ENCODE peak calls at places on chromosomes 5 and 9, in nine cellular contexts. C is brain microvascular endothelial cell, N is mucosa of descending colon, A is cardiac fibroblast, D is transverse colon, W is esophagus muscularis mucosa, L is HCT116, O is H7, T is mammary epithelial cell. R is an unnamed sample.

GRCh38 chr9:134050726-134051125 is 17.1 kb downstream of the BRD3 start:
- DNase-seq in D (no peak), C (no peak), W (no peak), T (no peak), O (no peak), A (no peak), N (no peak), L (no peak), R (no peak)

GRCh38 chr5:172953776-172954189 is 5.4 kb upstream of the RPL26L1 start:
- DNase-seq in W (no peak), D (no peak), N (no peak), C (peak), T (peak), A (peak), O (peak), L (no peak), R (no peak)

GRCh38 chr9:91837982-91838731 is 111.9 kb downstream of the ROR2 start:
- DNase-seq in C (no peak), L (peak), W (no peak), A (no peak), D (peak), N (peak), T (peak), O (peak), R (peak)

GRCh38 chr5:31470608-31471007 is 61.3 kb downstream of the DROSHA start:
- DNase-seq in L (no peak), D (peak), W (no peak), N (peak), C (peak), T (no peak), O (no peak), A (peak), R (no peak)

GRCh38 chr9:79166005-79166404 is 405.8 kb upstream of the TLE4 start:
- DNase-seq in T (peak), O (no peak), A (peak), N (no peak), D (no peak), W (no peak), L (no peak), C (no peak), R (no peak)

GRCh38 chr9:133346021-133346713 is 1.8 kb downstream of the MED22 start:
- DNase-seq in W (no peak), A (no peak), N (no peak), T (no peak), C (no peak), D (no peak), O (no peak), L (no peak), R (no peak)

GRCh38 chr9:38047301-38048251 is 21.5 kb downstream of the SHB start:
- DNase-seq in D (peak), O (peak), L (peak), T (peak), C (peak), A (peak), N (peak), W (no peak), R (peak)

GRCh38 chr5:60719329-60719728 is 19.4 kb upstream of the DEPDC1B start:
- DNase-seq in A (no peak), O (no peak), C (no peak), L (no peak), N (no peak), D (no peak), T (no peak), W (no peak), R (no peak)

DNA sequence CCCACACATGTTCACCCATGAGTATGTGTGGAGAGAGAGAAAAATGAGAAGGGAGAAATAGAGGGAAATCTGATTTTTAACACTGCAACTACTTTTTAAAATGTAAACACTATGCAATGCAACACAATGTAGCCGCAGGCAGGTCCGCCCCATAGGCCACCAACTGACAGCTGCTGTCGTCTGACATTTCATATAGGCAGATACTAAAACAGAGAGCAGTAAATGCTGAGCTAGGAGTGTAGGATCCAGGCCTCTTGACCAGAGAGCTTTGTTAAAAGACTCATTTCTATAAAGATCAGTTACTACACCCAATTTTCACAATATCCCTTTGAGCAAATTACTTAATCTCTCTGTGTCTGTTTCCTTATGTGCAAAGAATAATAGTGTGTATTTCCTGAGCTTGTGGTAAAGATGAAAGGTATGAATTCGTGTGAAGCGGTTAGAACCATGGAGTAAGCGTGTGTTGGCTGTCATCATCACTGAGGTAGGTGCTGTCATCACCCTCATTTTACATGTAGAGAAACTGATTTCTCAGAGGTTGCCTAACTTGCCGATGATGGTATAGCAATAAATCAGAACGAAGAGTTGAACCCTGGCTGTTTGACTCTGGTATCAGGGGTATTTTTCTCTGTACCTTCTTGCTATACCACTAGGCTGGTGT is 55.2 kb upstream of the PDE8B start:
- DNase-seq in O (no peak), D (no peak), A (no peak), T (no peak), C (no peak), N (no peak), W (no peak), L (no peak), R (no peak)
- H3K4me3 ChIP-seq in O (no peak), D (no peak), A (no peak), T (no peak), C (no peak), N (no peak), W (no peak), L (no peak), R (no peak)

DNA sequence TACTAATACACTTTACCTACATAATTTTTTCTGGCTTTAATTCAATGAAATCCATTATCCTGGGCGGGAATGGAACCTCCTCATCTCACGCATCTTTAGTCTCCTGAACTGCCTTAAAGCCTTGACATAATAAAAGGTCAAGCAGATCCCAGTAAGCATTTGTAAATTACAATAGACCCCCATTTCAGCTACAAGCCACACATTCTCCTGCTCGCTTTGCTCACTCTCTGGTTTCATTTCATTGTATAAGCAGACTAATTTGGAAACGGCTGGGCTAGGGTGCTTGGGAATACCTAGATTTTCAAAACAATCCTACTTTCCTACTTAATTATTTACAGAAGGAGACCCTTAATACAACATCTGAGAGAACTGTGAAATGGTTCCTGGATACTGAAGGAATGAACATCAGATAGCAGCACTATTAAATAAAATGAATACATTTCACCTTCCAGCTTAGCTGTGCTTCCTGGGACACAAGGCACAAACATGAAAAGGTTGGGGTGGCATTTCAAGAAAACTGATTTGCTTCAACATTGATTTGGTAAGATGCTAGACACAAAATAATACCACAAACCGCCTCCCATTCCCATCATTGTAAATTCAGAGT is 1.5 kb downstream of the JAKMIP2 start:
- DNase-seq in C (no peak), T (no peak), O (peak), N (no peak), A (no peak), D (no peak), W (no peak), L (no peak), R (no peak)
- H3K4me3 ChIP-seq in C (peak), T (no peak), O (no peak), N (no peak), A (no peak), D (no peak), W (no peak), L (no peak), R (no peak)

DNA sequence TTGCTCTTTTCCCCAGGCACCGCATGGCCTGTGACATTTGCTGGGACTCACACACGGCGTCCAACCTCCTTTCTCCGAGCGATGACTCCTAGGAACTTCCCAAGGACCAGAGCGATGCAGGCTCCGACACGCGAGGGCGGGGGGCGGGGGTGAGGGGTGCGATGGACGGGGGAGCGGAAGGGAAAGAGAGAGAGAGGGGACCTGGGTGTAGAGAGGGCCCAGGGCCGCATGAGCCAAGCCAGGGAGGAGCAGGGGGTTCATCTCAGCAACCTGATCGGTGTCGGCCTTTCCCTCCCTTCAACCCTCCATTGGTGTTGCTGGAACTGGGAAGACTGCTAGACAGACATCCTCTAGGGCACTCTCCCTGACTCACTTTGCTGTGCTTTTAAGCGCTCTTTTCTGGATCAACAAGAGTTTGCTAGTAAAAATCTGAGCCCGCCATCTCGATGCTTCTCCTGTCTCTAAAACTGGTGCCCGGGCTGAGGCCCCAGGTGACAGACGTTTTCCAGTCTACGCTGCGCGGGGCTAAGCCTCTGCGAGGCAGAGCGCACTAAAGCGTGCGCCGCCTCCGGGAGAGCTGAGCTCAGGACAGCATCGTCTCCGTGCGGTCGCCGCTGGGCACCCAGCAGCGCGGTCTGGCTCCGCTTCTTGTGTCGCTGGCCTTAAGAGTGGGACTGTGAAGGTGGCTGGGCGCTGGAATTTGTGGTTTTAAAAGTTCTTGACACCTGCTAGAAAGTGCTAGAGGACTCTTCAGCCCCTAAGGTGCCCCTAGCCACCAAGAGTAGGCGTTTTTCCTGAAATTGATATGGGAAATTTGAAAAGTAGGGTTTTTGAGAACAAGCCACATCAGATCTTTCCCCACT is 1.0 kb upstream of the TSLP start:
- DNase-seq in D (no peak), T (no peak), C (no peak), W (no peak), N (no peak), O (peak), A (peak), L (no peak), R (no peak)
- H3K4me3 ChIP-seq in D (no peak), T (no peak), C (peak), W (peak), N (no peak), O (peak), A (peak), L (no peak), R (no peak)

DNA sequence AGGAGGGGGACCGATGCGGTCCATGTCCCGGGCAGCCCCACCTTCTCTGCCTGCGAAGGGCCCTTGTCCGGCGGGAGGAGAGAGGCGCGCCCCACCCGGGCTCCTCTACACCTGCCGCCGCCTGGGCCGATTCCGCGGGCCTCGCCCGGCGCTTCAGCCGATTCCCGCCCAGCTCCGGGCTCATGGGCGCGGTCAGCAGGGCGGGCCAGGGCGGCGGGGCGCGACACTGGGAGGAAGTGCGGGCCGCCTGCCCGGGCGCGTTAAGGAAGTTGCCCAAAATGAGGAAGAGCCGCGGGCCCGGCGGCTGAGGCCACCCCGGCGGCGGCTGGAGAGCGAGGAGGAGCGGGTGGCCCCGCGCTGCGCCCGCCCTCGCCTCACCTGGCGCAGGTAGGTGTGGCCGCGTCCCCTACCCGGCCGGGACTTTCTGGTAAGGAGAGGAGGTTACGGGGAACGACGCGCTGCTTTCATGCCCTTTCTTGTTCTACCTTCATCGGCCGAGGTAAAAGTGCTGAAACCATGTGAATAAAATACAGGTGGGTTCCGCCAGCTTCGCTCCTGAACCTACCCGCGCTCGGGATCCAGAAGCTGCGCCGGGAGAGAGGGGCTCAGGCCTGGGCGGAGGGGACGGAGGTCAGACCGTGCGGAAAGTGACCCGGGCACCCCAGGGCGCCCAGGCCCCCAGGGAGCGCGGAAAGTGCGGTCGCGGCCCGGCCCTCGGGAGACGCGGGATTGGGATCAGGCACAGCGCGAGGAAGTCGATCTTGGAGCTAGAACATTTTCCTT is at the start of gene SYK:
- DNase-seq in W (no peak), T (peak), D (peak), C (no peak), N (peak), L (no peak), A (no peak), O (peak), R (peak)
- H3K4me3 ChIP-seq in W (peak), T (peak), D (peak), C (no peak), N (peak), L (peak), A (no peak), O (peak), R (peak)

DNA sequence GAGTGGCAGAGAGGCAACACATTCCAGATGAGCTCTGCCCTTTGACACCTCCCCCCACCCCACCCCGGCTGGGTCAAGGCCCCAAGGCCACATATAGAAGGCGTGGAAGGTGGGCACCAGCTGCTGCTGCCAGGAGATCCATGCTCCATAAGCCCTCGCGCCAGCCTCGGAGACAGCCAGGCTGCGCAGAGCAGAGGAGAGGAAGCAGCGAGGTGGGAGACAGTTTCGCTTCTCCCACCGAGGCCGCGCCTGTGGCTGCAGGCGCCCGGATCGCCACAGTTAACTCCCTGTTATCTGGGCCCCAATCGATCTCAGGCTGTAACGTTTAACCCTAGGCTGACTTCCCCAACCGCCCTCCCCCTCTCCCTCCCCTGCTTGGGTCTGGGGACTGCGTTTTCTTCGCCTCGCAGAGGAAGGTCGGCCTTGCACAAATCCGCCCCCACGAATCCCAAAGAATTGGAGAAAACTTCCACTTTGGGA is 1.2 kb upstream of the CXXC5 start:
- DNase-seq in W (no peak), N (peak), T (no peak), A (no peak), L (no peak), C (no peak), D (peak), O (peak), R (no peak)
- H3K4me3 ChIP-seq in W (peak), N (no peak), T (no peak), A (no peak), L (peak), C (no peak), D (no peak), O (peak), R (no peak)

DNA sequence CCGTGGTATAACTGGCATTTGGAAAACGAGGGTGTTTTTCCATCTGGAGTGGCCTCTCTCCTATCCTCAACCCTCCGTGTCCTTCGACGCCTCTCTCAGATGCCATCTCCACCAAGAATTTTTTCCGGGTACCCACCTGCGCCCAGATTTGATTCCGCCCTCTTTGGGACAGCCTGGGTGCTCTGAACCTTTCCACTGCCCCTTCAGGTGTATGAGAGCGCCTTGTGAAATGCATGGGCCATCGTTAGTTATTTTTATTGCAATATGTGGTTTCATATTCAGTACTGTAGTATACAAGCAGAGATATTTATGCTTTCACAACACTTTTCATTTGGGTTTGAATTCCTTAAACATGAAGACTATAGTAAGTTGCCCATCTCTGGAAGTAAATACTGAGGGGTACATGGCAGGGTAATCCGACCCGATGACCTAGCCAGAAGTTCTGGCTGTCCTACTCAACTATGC is 78.2 kb upstream of the IFNE start:
- DNase-seq in L (no peak), D (no peak), A (no peak), N (no peak), C (no peak), O (no peak), T (no peak), W (no peak), R (no peak)
- H3K4me3 ChIP-seq in L (peak), D (no peak), A (peak), N (no peak), C (peak), O (peak), T (peak), W (peak), R (peak)

GRCh38 chr9:96617439-96618185 is 2.0 kb downstream of the CDC14B start:
- DNase-seq in L (no peak), C (no peak), T (no peak), A (no peak), D (no peak), N (no peak), O (peak), W (no peak), R (no peak)

GRCh38 chr9:96619109-96619435 is 571 bp downstream of the CDC14B start:
- DNase-seq in O (no peak), N (peak), W (peak), D (no peak), A (no peak), T (no peak), C (no peak), L (no peak), R (no peak)

GRCh38 chr9:96619491-96620154 is at the start of gene CDC14B:
- DNase-seq in A (peak), O (peak), D (peak), T (peak), N (peak), W (peak), C (peak), L (peak), R (peak)

GRCh38 chr9:96616817-96617438 is 2.7 kb downstream of the CDC14B start:
- DNase-seq in N (no peak), L (no peak), C (no peak), D (no peak), W (no peak), T (no peak), A (no peak), O (no peak), R (no peak)

DNA sequence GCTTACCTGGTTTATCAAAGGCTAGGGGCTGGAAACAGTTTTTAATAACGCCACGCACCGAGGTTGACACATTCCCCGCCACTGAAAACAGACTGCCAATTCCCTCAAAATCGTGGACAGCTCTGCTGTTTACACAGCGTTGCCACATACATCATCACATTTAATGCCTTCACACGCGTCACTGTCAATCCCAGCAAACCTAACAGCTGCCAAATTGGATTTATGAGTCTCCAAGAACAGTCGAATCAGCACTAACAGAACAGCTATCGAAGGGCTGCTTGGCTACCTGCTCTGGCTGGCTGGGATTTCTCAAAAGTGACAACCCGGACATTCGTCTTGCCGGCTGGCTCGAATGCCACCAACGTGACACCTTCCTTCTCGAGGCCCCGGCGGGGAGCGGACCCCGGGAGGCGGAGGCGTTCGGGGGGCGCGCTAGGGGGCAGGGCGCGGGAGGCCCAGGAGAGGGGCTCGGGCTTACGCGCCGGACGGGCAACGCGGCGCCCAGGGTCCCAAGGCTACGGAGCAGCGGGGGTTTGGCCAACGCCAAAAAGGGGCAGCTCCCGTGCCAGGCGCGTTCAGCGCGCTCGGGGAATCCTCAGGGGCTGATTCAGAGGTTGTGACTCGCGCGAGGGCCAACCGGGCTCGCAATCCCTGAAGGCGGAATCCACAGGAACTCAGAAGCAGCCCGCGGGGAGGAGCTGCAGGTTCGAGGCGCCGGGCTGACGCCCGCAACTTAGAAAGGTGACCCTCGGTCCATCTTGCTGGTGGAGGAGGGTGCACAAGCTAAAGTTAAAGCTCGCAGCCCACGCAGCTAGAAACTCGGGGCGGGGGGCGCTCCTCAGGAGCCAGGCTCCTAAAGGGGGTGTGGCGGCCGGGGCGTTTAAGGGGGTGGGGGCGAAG is 1.2 kb downstream of the CDC14B start:
- DNase-seq in T (peak), C (peak), O (peak), W (peak), L (no peak), A (peak), N (peak), D (peak), R (peak)
- H3K4me3 ChIP-seq in T (peak), C (peak), O (peak), W (peak), L (peak), A (peak), N (peak), D (peak), R (peak)

GRCh38 chr5:135467051-135467625 is 15.0 kb upstream of the TIFAB start:
- DNase-seq in N (no peak), W (no peak), C (no peak), O (peak), L (no peak), A (no peak), D (no peak), T (no peak), R (no peak)
- H3K4me3 ChIP-seq in N (no peak), W (no peak), C (no peak), O (no peak), L (no peak), A (no peak), D (no peak), T (no peak), R (no peak)

GRCh38 chr5:124581866-124582650 is 164.4 kb downstream of the ZNF608 start:
- DNase-seq in L (no peak), W (no peak), D (no peak), A (no peak), C (no peak), O (no peak), N (no peak), T (no peak), R (no peak)
- H3K4me3 ChIP-seq in L (no peak), W (no peak), D (no peak), A (no peak), C (no peak), O (no peak), N (no peak), T (no peak), R (no peak)

R was measured in colonic mucosa.